ENCODE peak calls at places on chromosomes 13 and 19, in six cellular contexts. One of them, this sample, is unnamed. For H3K9me3, the result is how much of the 10 kb centered on the place peaks cover.

GRCh38 chr19:3096902-3097326 is 2.8 kb downstream of the GNA11 start:
- DNase-seq in SK-N-SH: no peak
- DNase-seq in HCT116: no peak
- DNase-seq in K562: no peak
- DNase-seq in H1: no peak
- DNase-seq in HepG2: peak
- DNase-seq in this sample: no peak

GRCh38 chr19:50922316-50922853 is 11.2 kb upstream of the KLK4 start:
- DNase-seq in SK-N-SH: peak
- DNase-seq in HCT116: peak
- DNase-seq in K562: peak
- DNase-seq in H1: peak
- DNase-seq in HepG2: peak
- DNase-seq in this sample: no peak

GRCh38 chr13:27644302-27644701 is 22.6 kb downstream of the POLR1D start:
- DNase-seq in SK-N-SH: no peak
- DNase-seq in HCT116: peak
- DNase-seq in K562: no peak
- DNase-seq in H1: no peak
- DNase-seq in HepG2: no peak
- DNase-seq in this sample: no peak

GRCh38 chr13:50951366-50951765 is 41.8 kb downstream of the RNASEH2B start:
- DNase-seq in SK-N-SH: no peak
- DNase-seq in HCT116: no peak
- DNase-seq in K562: no peak
- DNase-seq in H1: no peak
- DNase-seq in HepG2: no peak
- DNase-seq in this sample: no peak

GRCh38 chr19:18368504-18369222 is 17.3 kb upstream of the GDF15 start:
- DNase-seq in SK-N-SH: no peak
- DNase-seq in HCT116: no peak
- DNase-seq in K562: peak
- DNase-seq in H1: no peak
- DNase-seq in HepG2: peak
- DNase-seq in this sample: no peak

GRCh38 chr13:113586661-113587479 is 2.3 kb downstream of the TFDP1 start:
- DNase-seq in SK-N-SH: no peak
- DNase-seq in HCT116: no peak
- DNase-seq in K562: no peak
- DNase-seq in H1: no peak
- DNase-seq in HepG2: no peak
- DNase-seq in this sample: no peak

GRCh38 chr19:44807652-44808462 is 1.0 kb upstream of the BCAM start:
- DNase-seq in SK-N-SH: peak
- DNase-seq in HCT116: peak
- DNase-seq in K562: peak
- DNase-seq in H1: peak
- DNase-seq in HepG2: peak
- DNase-seq in this sample: no peak

GRCh38 chr19:55193481-55193880 is 13.4 kb upstream of the SYT5 start:
- DNase-seq in SK-N-SH: no peak
- DNase-seq in HCT116: no peak
- DNase-seq in K562: no peak
- DNase-seq in H1: no peak
- DNase-seq in HepG2: no peak
- DNase-seq in this sample: no peak

GRCh38 chr19:40588110-40588854 is 11.6 kb downstream of the SHKBP1 start:
- DNase-seq in SK-N-SH: no peak
- DNase-seq in HCT116: peak
- DNase-seq in K562: no peak
- DNase-seq in H1: no peak
- DNase-seq in HepG2: no peak
- DNase-seq in this sample: no peak

GRCh38 chr19:36215276-36216171 is 618 bp downstream of the ZNF146 start:
- DNase-seq in SK-N-SH: peak
- DNase-seq in HCT116: no peak
- DNase-seq in K562: no peak
- DNase-seq in H1: no peak
- DNase-seq in HepG2: no peak
- DNase-seq in this sample: no peak

GRCh38 chr13:26548251-26548765 is 9.2 kb upstream of the WASF3 start:
- DNase-seq in SK-N-SH: no peak
- DNase-seq in HCT116: no peak
- DNase-seq in K562: no peak
- DNase-seq in H1: no peak
- DNase-seq in HepG2: no peak
- DNase-seq in this sample: no peak

GRCh38 chr13:81745391-81745790 is 1404.5 kb upstream of the SPRY2 start:
- DNase-seq in SK-N-SH: no peak
- DNase-seq in HCT116: no peak
- DNase-seq in K562: no peak
- DNase-seq in H1: no peak
- DNase-seq in HepG2: no peak
- DNase-seq in this sample: no peak

GRCh38 chr13:61727714-61728275 is 312.1 kb upstream of the PCDH20 start:
- DNase-seq in SK-N-SH: no peak
- DNase-seq in HCT116: no peak
- DNase-seq in K562: no peak
- DNase-seq in H1: no peak
- DNase-seq in HepG2: no peak
- DNase-seq in this sample: peak

GRCh38 chr19:17873661-17874422 is 2.1 kb downstream of the SLC5A5 start:
- DNase-seq in SK-N-SH: peak
- DNase-seq in HCT116: peak
- DNase-seq in K562: peak
- DNase-seq in H1: no peak
- DNase-seq in HepG2: no peak
- DNase-seq in this sample: no peak

GRCh38 chr13:31918707-31919106 is 112.9 kb upstream of the FRY start:
- DNase-seq in SK-N-SH: no peak
- DNase-seq in HCT116: no peak
- DNase-seq in K562: no peak
- DNase-seq in H1: no peak
- DNase-seq in HepG2: no peak
- DNase-seq in this sample: no peak

GRCh38 chr19:12140545-12141404 is 625 bp upstream of the ZNF20 start:
- DNase-seq in SK-N-SH: peak
- DNase-seq in HCT116: peak
- DNase-seq in K562: peak
- DNase-seq in H1: peak
- DNase-seq in HepG2: peak
- DNase-seq in this sample: no peak

GRCh38 chr19:2492870-2493269 is 16.9 kb downstream of the GADD45B start:
- DNase-seq in SK-N-SH: peak
- DNase-seq in HCT116: no peak
- DNase-seq in K562: no peak
- DNase-seq in H1: no peak
- DNase-seq in HepG2: no peak
- DNase-seq in this sample: no peak

GRCh38 chr13:39910041-39910440 is 254.6 kb downstream of the COG6 start:
- DNase-seq in SK-N-SH: no peak
- DNase-seq in HCT116: no peak
- DNase-seq in K562: no peak
- DNase-seq in H1: no peak
- DNase-seq in HepG2: no peak
- DNase-seq in this sample: no peak

GRCh38 chr19:40057166-40057565 is 1.1 kb upstream of the ZNF780B start:
- DNase-seq in SK-N-SH: no peak
- DNase-seq in HCT116: no peak
- DNase-seq in K562: no peak
- DNase-seq in H1: no peak
- DNase-seq in HepG2: no peak
- DNase-seq in this sample: no peak

GRCh38 chr13:33450956-33451709 is 165.6 kb upstream of the STARD13 start:
- DNase-seq in SK-N-SH: no peak
- DNase-seq in HCT116: no peak
- DNase-seq in K562: no peak
- DNase-seq in H1: no peak
- DNase-seq in HepG2: no peak
- DNase-seq in this sample: no peak

GRCh38 chr13:85661639-85662038 is 137.6 kb downstream of the SLITRK6 start:
- DNase-seq in SK-N-SH: no peak
- DNase-seq in HCT116: no peak
- DNase-seq in K562: no peak
- DNase-seq in H1: no peak
- DNase-seq in HepG2: no peak
- DNase-seq in this sample: no peak

GRCh38 chr19:29956855-29957254 is 14.8 kb downstream of the URI1 start:
- DNase-seq in SK-N-SH: no peak
- DNase-seq in HCT116: no peak
- DNase-seq in K562: no peak
- DNase-seq in H1: no peak
- DNase-seq in HepG2: peak
- DNase-seq in this sample: no peak

GRCh38 chr19:42277821-42278809 is 9.1 kb downstream of the CIC start:
- DNase-seq in SK-N-SH: peak
- DNase-seq in HCT116: no peak
- DNase-seq in K562: no peak
- DNase-seq in H1: no peak
- DNase-seq in HepG2: no peak
- DNase-seq in this sample: no peak

DNA sequence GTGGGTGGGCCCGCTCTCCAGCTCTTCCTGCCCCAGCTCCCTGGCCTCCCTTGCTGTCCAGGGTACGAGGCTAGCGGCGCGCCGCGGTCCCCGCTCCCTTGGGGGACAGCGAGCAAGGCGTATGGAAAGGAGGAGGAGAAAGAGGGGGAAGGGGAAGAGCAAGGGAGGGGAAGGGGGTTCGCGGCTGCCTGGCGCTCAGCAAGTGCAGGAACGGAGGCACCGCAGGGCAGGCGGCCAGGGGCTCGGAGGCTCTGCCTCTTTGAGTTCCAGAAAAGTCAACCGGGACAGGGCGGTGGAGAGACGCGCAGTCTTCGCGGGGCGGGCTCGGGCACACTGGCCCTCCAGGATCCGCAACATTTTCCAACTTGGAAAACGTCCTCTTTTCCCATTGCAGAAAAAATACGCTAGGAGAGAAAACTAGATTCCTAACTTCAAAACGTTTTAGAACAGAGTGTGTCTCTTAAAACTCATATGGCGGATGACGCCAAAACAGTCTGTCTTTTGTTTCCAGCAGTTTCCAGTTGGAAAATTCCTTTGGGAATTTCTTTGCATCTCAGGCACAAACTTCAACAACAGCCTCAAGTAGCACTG is 23.1 kb upstream of the TNFRSF19 start:
- DNase-seq in SK-N-SH: no peak
- DNase-seq in HCT116: no peak
- DNase-seq in K562: no peak
- DNase-seq in H1: peak
- DNase-seq in HepG2: no peak
- DNase-seq in this sample: no peak
- TF ChIP-seq SIN3A in SK-N-SH: no peak
- TF ChIP-seq SIN3A in HCT116: no peak
- TF ChIP-seq SIN3A in K562: no peak
- TF ChIP-seq SIN3A in H1: no peak
- TF ChIP-seq SIN3A in HepG2: no peak
- TF ChIP-seq SIN3A in this sample: no peak

GRCh38 chr13:18993884-18994660 is 187.6 kb downstream of the TUBA3C start:
- DNase-seq in SK-N-SH: no peak
- DNase-seq in HCT116: no peak
- DNase-seq in K562: no peak
- DNase-seq in H1: no peak
- DNase-seq in HepG2: no peak
- DNase-seq in this sample: no peak
- H3K9me3 ChIP-seq in SK-N-SH: under half
- H3K9me3 ChIP-seq in HCT116: under half
- H3K9me3 ChIP-seq in K562: under half
- H3K9me3 ChIP-seq in H1: half or more
- H3K9me3 ChIP-seq in HepG2: half or more
- H3K9me3 ChIP-seq in this sample: under half

GRCh38 chr13:44903596-44903995 is 85.7 kb downstream of the NUFIP1 start:
- DNase-seq in SK-N-SH: no peak
- DNase-seq in HCT116: no peak
- DNase-seq in K562: no peak
- DNase-seq in H1: no peak
- DNase-seq in HepG2: no peak
- DNase-seq in this sample: no peak

GRCh38 chr13:44902793-44903192 is 86.5 kb downstream of the NUFIP1 start:
- DNase-seq in SK-N-SH: no peak
- DNase-seq in HCT116: no peak
- DNase-seq in K562: no peak
- DNase-seq in H1: no peak
- DNase-seq in HepG2: no peak
- DNase-seq in this sample: no peak

GRCh38 chr13:44906230-44906629 is 83.0 kb downstream of the NUFIP1 start:
- DNase-seq in SK-N-SH: no peak
- DNase-seq in HCT116: no peak
- DNase-seq in K562: no peak
- DNase-seq in H1: no peak
- DNase-seq in HepG2: no peak
- DNase-seq in this sample: no peak

GRCh38 chr13:44906758-44907157 is 82.5 kb downstream of the NUFIP1 start:
- DNase-seq in SK-N-SH: no peak
- DNase-seq in HCT116: no peak
- DNase-seq in K562: no peak
- DNase-seq in H1: no peak
- DNase-seq in HepG2: no peak
- DNase-seq in this sample: no peak

DNA sequence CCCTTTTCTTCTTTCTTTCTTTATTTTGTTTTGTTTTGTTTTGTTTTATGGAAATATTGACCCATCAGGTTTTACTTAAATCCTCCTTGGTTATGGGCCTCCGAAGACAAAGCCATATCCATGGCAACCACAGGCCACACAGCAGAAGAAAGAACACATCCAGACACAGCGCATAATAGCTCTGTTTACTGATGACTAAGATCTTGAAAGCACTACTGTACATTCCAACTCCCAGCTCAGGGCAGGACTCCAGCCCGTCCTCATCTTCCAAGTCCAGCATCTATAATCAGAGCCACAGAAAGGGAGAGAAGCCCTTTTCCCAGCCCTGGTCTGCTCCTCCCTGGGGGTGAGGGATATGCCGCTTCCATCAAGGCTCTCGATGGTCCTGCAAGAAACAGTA is 84.3 kb downstream of the NUFIP1 start:
- DNase-seq in SK-N-SH: no peak
- DNase-seq in HCT116: no peak
- DNase-seq in K562: no peak
- DNase-seq in H1: no peak
- DNase-seq in HepG2: no peak
- DNase-seq in this sample: no peak
- TF ChIP-seq SIN3A in SK-N-SH: no peak
- TF ChIP-seq SIN3A in HCT116: no peak
- TF ChIP-seq SIN3A in K562: no peak
- TF ChIP-seq SIN3A in H1: no peak
- TF ChIP-seq SIN3A in HepG2: no peak
- TF ChIP-seq SIN3A in this sample: no peak

DNA sequence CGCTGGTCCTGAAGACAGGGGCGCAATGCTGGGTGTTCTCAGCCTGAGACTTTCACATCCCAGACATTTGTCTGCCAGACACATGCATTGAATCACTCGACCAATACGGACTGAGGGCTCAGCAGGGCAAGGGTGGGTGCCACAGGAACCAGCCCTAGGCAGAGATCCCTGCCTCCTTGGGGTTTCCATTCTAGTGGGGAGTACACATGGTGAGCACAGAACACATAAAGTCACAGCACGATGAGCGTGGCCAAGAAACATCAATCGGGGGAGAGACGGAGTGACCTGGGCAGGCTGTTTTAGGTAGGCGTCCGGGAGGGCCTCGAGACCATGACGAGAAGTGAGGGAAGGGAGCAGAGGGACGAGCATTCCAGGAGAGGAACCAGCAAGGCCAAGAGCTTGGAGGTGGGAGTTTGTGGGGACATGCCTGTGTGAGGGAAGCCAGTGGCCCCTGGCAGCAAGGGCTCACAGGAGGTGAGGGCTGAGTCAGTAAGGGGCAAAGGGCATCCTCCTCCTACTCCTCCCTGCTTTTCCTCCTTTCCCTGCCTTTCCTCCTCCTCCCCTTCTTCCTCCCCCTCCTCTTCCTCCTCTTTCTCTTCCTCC is 126.3 kb upstream of the PEG3 start:
- DNase-seq in SK-N-SH: no peak
- DNase-seq in HCT116: no peak
- DNase-seq in K562: no peak
- DNase-seq in H1: no peak
- DNase-seq in HepG2: no peak
- DNase-seq in this sample: no peak
- H3K9me3 ChIP-seq in SK-N-SH: under half
- H3K9me3 ChIP-seq in HCT116: under half
- H3K9me3 ChIP-seq in K562: under half
- H3K9me3 ChIP-seq in H1: half or more
- H3K9me3 ChIP-seq in HepG2: under half
- H3K9me3 ChIP-seq in this sample: under half